ENCODE peak calls at places on chromosome 22, in ten cellular contexts. N, P, M, G, X, K, I, W, A and D are unnamed samples.
A peak's percentile ranks its signal among the peaks of the same experiment; 100 is the strongest.

GRCh38 chr22:29128891-29129643 is 56.2 kb downstream of the KREMEN1 start:
- DNase-seq in N (no peak), P (no peak), M (no peak), G (no peak), X (no peak), K (no peak), I (peak; percentile 39), W (peak; percentile 62), A (no peak), D (no peak)

GRCh38 chr22:43821606-43822425 is 9.7 kb upstream of the EFCAB6 start:
- DNase-seq in N (peak; percentile 72), P (no peak), M (no peak), G (no peak), X (no peak), K (no peak), I (no peak), W (no peak), A (no peak), D (no peak)

GRCh38 chr22:27238935-27239510 is 562.5 kb downstream of the MN1 start:
- DNase-seq in N (no peak), P (peak; percentile 97), M (peak; percentile 99), G (no peak), X (no peak), K (no peak), I (peak; percentile 99), W (peak; percentile 97), A (peak; percentile 57), D (peak; percentile 95)

GRCh38 chr22:47000888-47001287 is 238.4 kb downstream of the TBC1D22A start:
- DNase-seq in N (no peak), P (no peak), M (no peak), G (no peak), X (no peak), K (no peak), I (no peak), W (no peak), A (no peak), D (no peak)

GRCh38 chr22:27699676-27700075 is 101.9 kb downstream of the MN1 start:
- DNase-seq in N (no peak), P (no peak), M (no peak), G (no peak), X (no peak), K (no peak), I (no peak), W (no peak), A (no peak), D (no peak)

GRCh38 chr22:27866136-27867091 is 52.6 kb downstream of the PITPNB start:
- DNase-seq in N (no peak), P (peak; percentile 89), M (peak; percentile 19), G (no peak), X (no peak), K (no peak), I (peak; percentile 95), W (peak; percentile 99), A (peak; percentile 15), D (no peak)

GRCh38 chr22:29621761-29622526 is 18.5 kb downstream of the NF2 start:
- DNase-seq in N (no peak), P (peak; percentile 94), M (peak; percentile 96), G (no peak), X (no peak), K (no peak), I (peak; percentile 92), W (peak; percentile 97), A (peak; percentile 69), D (no peak)

GRCh38 chr22:25508161-25508560 is 56.3 kb upstream of the GRK3 start:
- DNase-seq in N (no peak), P (no peak), M (no peak), G (no peak), X (no peak), K (no peak), I (no peak), W (no peak), A (no peak), D (no peak)

GRCh38 chr22:47570851-47571250 is 808.4 kb downstream of the TBC1D22A start:
- DNase-seq in N (no peak), P (no peak), M (no peak), G (no peak), X (no peak), K (no peak), I (no peak), W (no peak), A (no peak), D (no peak)

DNA sequence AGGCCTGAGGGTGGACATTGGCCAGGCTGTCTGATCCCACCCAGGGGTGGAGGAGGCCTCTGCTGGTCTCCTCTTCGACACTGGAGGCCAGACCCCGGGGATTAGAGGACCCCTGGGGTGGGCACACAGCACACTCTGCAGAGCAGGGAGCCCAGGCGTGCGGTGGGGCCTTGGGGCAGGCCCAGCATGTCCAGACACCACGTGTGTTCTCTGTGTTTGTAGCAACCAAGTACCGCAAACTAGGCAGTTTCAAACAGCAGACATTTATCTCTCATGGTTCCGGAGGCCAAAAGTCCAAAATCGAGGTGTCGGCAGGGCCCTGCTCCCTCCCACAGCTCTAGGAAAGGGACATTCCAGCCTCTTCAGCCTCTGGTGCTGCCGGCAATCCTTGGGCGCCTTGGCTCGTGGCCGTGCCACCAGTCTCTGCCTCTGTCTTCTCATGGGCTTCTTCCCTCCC is 1.5 kb downstream of the PANX2 start:
- DNase-seq in N (no peak), P (no peak), M (no peak), G (no peak), X (no peak), K (no peak), I (no peak), W (no peak), A (no peak), D (no peak)
- H3K4me3 ChIP-seq in N (no peak overlapping the region), P (no peak overlapping the region), M (no peak overlapping the region), G (no peak overlapping the region), X (no peak overlapping the region), K (peak overlapping the region; percentile 82), I (no peak overlapping the region), W (no peak overlapping the region), A (no peak overlapping the region), D (no peak overlapping the region)

GRCh38 chr22:17724241-17724640 is 50.0 kb downstream of the BID start:
- DNase-seq in N (no peak), P (peak; percentile 63), M (no peak), G (no peak), X (no peak), K (no peak), I (peak; percentile 77), W (peak; percentile 38), A (no peak), D (no peak)

GRCh38 chr22:17725465-17725800 is 48.8 kb downstream of the BID start:
- DNase-seq in N (no peak), P (no peak), M (no peak), G (no peak), X (no peak), K (no peak), I (no peak), W (no peak), A (no peak), D (no peak)

GRCh38 chr22:17726561-17727243 is 47.6 kb downstream of the BID start:
- DNase-seq in N (no peak), P (peak; percentile 34), M (no peak), G (no peak), X (no peak), K (peak; percentile 56), I (peak; percentile 68), W (peak; percentile 72), A (no peak), D (no peak)

GRCh38 chr22:17727244-17727892 is 46.9 kb downstream of the BID start:
- DNase-seq in N (no peak), P (no peak), M (no peak), G (no peak), X (no peak), K (no peak), I (no peak), W (no peak), A (no peak), D (no peak)

DNA sequence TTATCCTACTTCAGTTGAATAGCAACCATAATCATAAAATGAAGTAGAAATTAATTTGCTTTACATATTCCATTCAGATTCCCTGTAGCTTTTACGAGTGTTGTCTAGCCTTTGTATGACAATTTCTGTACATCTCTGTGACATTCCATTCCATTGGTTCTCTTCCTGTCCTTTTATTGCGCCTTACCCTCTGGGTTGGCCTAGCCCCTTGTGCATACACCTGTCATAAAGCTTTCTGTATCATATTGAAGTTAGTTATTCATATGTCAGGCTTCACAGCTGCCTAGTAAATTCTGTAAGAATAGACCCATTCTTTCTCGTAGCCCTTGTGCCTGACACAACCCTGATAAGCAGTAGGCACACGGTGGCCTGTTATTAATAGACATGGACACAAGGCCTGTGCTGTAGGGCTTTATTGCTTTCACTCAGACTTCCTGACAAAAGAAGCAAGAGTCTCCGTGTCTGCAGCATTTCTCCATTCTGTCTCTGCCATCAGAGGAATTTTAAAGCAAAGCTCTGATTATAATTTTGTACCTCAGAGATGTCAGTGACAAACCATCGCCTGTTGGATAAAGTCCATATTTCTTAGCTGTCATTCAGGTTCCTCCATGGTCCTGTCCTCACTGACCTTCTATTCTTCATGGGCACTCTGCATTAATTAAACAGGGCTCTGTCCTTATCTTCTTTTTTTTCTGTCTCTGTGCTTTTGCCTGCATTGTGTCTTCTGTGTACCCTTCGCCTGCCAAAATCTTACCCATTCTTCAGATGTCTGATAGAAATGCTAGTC is 49.4 kb downstream of the BID start:
- DNase-seq in N (no peak), P (no peak), M (no peak), G (no peak), X (no peak), K (no peak), I (no peak), W (no peak), A (no peak), D (no peak)
- H3K4me3 ChIP-seq in N (no peak overlapping the region), P (no peak overlapping the region), M (no peak overlapping the region), G (no peak overlapping the region), X (no peak overlapping the region), K (no peak overlapping the region), I (no peak overlapping the region), W (no peak overlapping the region), A (no peak overlapping the region), D (no peak overlapping the region)

DNA sequence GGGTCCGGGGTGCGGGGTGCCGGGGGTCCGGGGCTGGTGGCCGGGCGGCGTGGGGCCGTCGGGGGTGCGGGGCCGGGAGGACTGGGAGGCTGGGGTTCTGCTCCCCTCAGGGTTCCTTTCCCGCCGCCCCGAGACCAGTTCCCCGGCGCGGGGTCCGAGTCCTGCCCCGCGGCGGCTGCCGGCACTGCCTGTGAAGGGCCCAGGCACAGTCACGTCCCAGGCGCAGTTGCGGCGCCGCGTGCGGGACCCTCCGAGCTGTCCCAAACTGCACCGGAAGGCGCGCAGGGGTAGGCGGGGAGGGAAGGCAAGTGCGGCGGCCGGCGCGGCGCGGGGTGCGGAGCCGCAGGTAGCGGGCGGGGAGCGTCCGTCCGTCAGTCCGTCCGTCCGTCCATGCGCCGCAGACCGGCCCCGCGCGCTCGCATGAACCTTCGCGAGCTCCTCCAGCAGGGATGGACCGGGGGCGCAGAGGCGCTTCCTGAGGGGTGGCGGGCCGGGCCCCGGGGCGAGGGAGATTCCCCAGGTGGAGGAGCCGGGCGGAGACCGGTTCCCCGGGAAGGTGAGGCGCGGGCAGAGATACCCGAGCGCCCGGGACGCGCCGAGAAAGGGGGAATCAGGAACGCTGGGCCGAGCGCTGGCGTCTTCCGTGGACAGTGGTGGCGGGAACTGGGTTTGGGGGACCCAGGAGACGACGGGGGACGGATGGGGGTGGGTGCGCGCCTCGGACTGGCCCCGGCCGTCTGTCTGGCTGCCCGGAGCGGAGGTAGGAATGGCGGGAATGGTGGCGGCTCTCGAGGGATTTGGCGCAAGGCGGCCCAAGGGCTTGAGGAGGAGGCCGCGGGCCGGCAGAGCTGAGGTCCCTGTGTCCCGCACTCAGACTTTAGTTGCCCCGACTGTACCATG is 3.1 kb upstream of the ADORA2A start:
- DNase-seq in N (no peak), P (no peak), M (no peak), G (peak; percentile 47), X (no peak), K (no peak), I (no peak), W (no peak), A (no peak), D (no peak)
- H3K4me3 ChIP-seq in N (peak overlapping the region; percentile 51), P (peak overlapping the region; percentile 29), M (peak overlapping the region; percentile 32), G (no peak overlapping the region), X (peak overlapping the region; percentile 49), K (peak overlapping the region; percentile 64), I (peak overlapping the region; percentile 55), W (peak overlapping the region; percentile 68), A (peak overlapping the region; percentile 62), D (peak overlapping the region; percentile 17)

GRCh38 chr22:19891350-19892248 is 36.9 kb upstream of the GNB1L start:
- DNase-seq in N (no peak), P (peak; percentile 84), M (peak; percentile 69), G (peak; percentile 83), X (no peak), K (no peak), I (peak; percentile 85), W (peak; percentile 89), A (no peak), D (no peak)
- H3K4me3 ChIP-seq in N (no peak overlapping the region), P (no peak overlapping the region), M (no peak overlapping the region), G (peak overlapping the region; percentile 8), X (no peak overlapping the region), K (peak overlapping the region; percentile 31), I (peak overlapping the region; percentile 33), W (no peak overlapping the region), A (no peak overlapping the region), D (no peak overlapping the region)